ENCODE peak calls at places on chromosomes 16 and 17, in seven cellular contexts. S is cardiac muscle cell, L is colonic mucosa, F is GM12865, I is progenitor cell of endocrine pancreas, Q is IMR-90, N is fibroblast of the aortic adventitia. J is an unnamed sample.

GRCh38 chr17:32970281-32970680 is 21.4 kb upstream of the SPACA3 start:
- DNase-seq in N (peak), Q (no peak), F (peak), L (no peak), S (no peak), I (no peak), J (no peak)

GRCh38 chr17:36994438-36994837 is 45.7 kb downstream of the AATF start:
- DNase-seq in N (no peak), F (no peak), I (no peak), S (no peak), Q (peak), L (no peak), J (no peak)

GRCh38 chr17:17693253-17693954 is 12.1 kb downstream of the RAI1 start:
- DNase-seq in N (no peak), Q (no peak), F (no peak), S (peak), I (no peak), L (peak), J (no peak)

GRCh38 chr17:78421534-78422266 is 43.3 kb downstream of the PGS1 start:
- DNase-seq in L (peak), Q (peak), I (peak), F (peak), N (peak), S (peak), J (peak)

GRCh38 chr17:9037741-9038140 is 16.4 kb downstream of the NTN1 start:
- DNase-seq in L (no peak), I (no peak), N (no peak), F (no peak), S (no peak), Q (no peak), J (no peak)

GRCh38 chr17:82962163-82962720 is 117.2 kb upstream of the METRNL start:
- DNase-seq in F (no peak), S (no peak), N (peak), L (no peak), I (no peak), Q (peak), J (no peak)

GRCh38 chr17:66393038-66393437 is 90.6 kb downstream of the PRKCA start:
- DNase-seq in S (no peak), Q (no peak), F (no peak), L (no peak), I (no peak), N (no peak), J (no peak)

GRCh38 chr17:5555254-5555653 is 29.1 kb downstream of the NLRP1 start:
- DNase-seq in I (no peak), F (no peak), S (no peak), N (peak), Q (peak), L (no peak), J (peak)

GRCh38 chr16:397736-398332 is 835 bp downstream of the NME4 start:
- DNase-seq in L (peak), F (no peak), Q (peak), S (peak), N (peak), I (peak), J (peak)

GRCh38 chr16:27595993-27596392 is 46.0 kb downstream of the KATNIP start:
- DNase-seq in L (no peak), N (no peak), S (no peak), Q (peak), F (no peak), I (no peak), J (no peak)

GRCh38 chr17:79035686-79036085 is 11.7 kb downstream of the C1QTNF1 start:
- DNase-seq in N (no peak), F (no peak), Q (no peak), S (no peak), L (no peak), I (no peak), J (no peak)

GRCh38 chr17:44759096-44759915 is 518 bp downstream of the ADAM11 start:
- DNase-seq in F (no peak), N (no peak), L (no peak), I (no peak), Q (no peak), S (peak), J (no peak)

GRCh38 chr16:70653809-70654771 is 7.7 kb downstream of the IL34 start:
- DNase-seq in L (peak), I (peak), Q (peak), N (peak), F (peak), S (peak), J (peak)

GRCh38 chr17:57259817-57260216 is 3.5 kb downstream of the MSI2 start:
- DNase-seq in L (no peak), S (no peak), Q (no peak), N (no peak), F (no peak), I (no peak), J (no peak)

GRCh38 chr17:72479113-72479512 is 358.3 kb downstream of the SOX9 start:
- DNase-seq in F (peak), L (no peak), Q (no peak), N (no peak), S (no peak), I (no peak), J (no peak)
- TF ChIP-seq CTCF in F (peak), L (peak), Q (no peak), N (no peak), S (no peak), I (peak), J (no peak)

GRCh38 chr16:51637744-51638100 is 486.7 kb upstream of the SALL1 start:
- DNase-seq in F (no peak), N (peak), Q (no peak), I (no peak), S (no peak), L (no peak), J (no peak)
- TF ChIP-seq CTCF in F (no peak), N (no peak), Q (no peak), I (no peak), S (no peak), L (no peak), J (no peak)

GRCh38 chr17:16100737-16101400 is 101.2 kb downstream of the TTC19 start:
- DNase-seq in Q (no peak), N (peak), F (no peak), I (no peak), L (no peak), S (no peak), J (no peak)
- TF ChIP-seq CTCF in Q (no peak), N (no peak), F (no peak), I (no peak), L (no peak), S (peak), J (no peak)

DNA sequence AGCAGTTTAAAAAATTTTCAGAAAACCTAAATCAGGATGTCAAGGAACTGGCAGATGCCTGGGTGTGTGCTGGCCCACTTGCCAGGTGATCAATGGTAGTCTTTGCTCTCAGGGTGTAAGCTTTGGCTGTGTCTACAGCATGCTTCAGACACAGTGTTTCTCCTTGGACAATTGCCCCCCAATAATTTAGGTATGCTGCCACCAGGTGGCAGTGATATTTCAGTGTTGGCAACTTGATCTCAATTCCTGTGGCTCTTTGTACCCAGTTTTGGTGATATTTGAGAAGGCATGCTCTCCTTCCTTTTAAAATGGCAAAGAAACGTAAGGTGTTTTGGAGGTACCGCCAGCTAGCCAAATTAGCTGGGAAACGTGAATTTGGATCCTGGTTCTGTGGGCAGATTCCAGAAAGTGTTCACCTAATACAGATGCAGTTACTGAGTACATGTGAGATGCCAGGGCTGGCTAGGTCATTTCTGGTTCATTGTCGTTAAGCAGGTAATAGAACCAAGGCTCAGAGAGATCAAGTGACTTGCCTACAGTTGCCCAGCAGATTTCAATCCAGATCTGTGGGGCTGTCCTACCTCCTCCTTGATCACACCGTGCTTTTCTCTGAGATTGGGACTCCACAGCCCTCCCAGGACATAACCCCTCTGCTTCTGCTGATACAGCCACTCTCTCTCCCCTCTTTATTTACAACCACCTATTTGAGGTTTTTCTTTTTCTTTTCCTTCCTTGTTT is 155.6 kb upstream of the PLCG2 start:
- DNase-seq in F (peak), N (peak), I (no peak), S (peak), L (peak), Q (peak), J (no peak)
- TF ChIP-seq CTCF in F (peak), N (peak), I (peak), S (peak), L (peak), Q (peak), J (peak)

GRCh38 chr17:71760062-71760720 is 360.6 kb upstream of the SOX9 start:
- DNase-seq in F (no peak), Q (peak), N (no peak), L (no peak), S (no peak), I (no peak), J (no peak)
- TF ChIP-seq CTCF in F (no peak), Q (no peak), N (no peak), L (peak), S (no peak), I (no peak), J (no peak)

DNA sequence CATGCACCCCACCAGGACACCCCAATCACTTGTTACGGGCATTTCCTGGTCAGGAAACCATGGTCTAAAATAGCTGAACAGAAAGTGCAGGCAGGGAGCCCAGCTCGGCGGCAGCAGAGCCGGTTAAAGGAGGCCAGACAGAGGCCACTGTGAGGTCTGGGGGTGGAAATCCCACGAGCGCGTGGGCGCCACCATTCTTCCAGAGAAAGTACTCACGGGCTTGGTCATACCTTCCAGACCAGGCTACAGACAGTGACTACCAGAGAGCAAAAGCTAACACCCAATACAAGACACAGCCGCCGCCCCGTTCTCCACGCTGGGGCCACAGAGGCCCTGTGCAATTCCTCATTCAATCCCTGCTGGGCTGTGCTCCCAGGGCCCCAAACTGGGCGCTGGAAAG is 11.9 kb downstream of the CEP131 start:
- DNase-seq in S (no peak), L (no peak), F (no peak), Q (no peak), I (no peak), N (peak), J (no peak)
- TF ChIP-seq CTCF in S (no peak), L (no peak), F (no peak), Q (no peak), I (no peak), N (no peak), J (no peak)

GRCh38 chr17:28426081-28426519 is 20.1 kb upstream of the SLC46A1 start:
- DNase-seq in S (peak), F (peak), L (no peak), N (no peak), I (no peak), Q (no peak), J (peak)
- TF ChIP-seq CTCF in S (peak), F (peak), L (peak), N (peak), I (peak), Q (peak), J (peak)